ENCODE peak calls at places on chromosomes 12 and 14, in seven cellular contexts. One of them, this sample, is unnamed.

GRCh38 chr12:75390156-75390898 is 562 bp upstream of the GLIPR1L2 start:
- DNase-seq in activated T-cell treated with anti-CD3 and anti-CD28 coated beads, Interleukin-2, amount 50 U/mL, for 4 hours: no peak
- DNase-seq in effector memory CD4-positive, alpha-beta T cell: no peak
- DNase-seq in T follicular helper cell: no peak
- DNase-seq in NCI-H1105 treated with DMSO at 0.1 percent for 48 hours: no peak
- DNase-seq in NCI-H2081: no peak
- DNase-seq in NCI-H460: no peak
- DNase-seq in this sample: no peak

GRCh38 chr12:108589028-108589839 is 8.7 kb downstream of the TMEM119 start:
- DNase-seq in activated T-cell treated with anti-CD3 and anti-CD28 coated beads, Interleukin-2, amount 50 U/mL, for 4 hours: no peak
- DNase-seq in effector memory CD4-positive, alpha-beta T cell: no peak
- DNase-seq in T follicular helper cell: no peak
- DNase-seq in NCI-H1105 treated with DMSO at 0.1 percent for 48 hours: no peak
- DNase-seq in NCI-H2081: peak
- DNase-seq in NCI-H460: no peak
- DNase-seq in this sample: no peak

GRCh38 chr14:64910847-64911495 is 3.3 kb upstream of the CHURC1 start:
- DNase-seq in activated T-cell treated with anti-CD3 and anti-CD28 coated beads, Interleukin-2, amount 50 U/mL, for 4 hours: no peak
- DNase-seq in effector memory CD4-positive, alpha-beta T cell: no peak
- DNase-seq in T follicular helper cell: no peak
- DNase-seq in NCI-H1105 treated with DMSO at 0.1 percent for 48 hours: no peak
- DNase-seq in NCI-H2081: peak
- DNase-seq in NCI-H460: peak
- DNase-seq in this sample: no peak

GRCh38 chr12:127170271-127171180 is 1096.4 kb upstream of the TMEM132C start:
- DNase-seq in activated T-cell treated with anti-CD3 and anti-CD28 coated beads, Interleukin-2, amount 50 U/mL, for 4 hours: no peak
- DNase-seq in effector memory CD4-positive, alpha-beta T cell: no peak
- DNase-seq in T follicular helper cell: no peak
- DNase-seq in NCI-H1105 treated with DMSO at 0.1 percent for 48 hours: no peak
- DNase-seq in NCI-H2081: no peak
- DNase-seq in NCI-H460: no peak
- DNase-seq in this sample: no peak

GRCh38 chr12:115983226-115983798 is 294.2 kb downstream of the MED13L start:
- DNase-seq in activated T-cell treated with anti-CD3 and anti-CD28 coated beads, Interleukin-2, amount 50 U/mL, for 4 hours: no peak
- DNase-seq in effector memory CD4-positive, alpha-beta T cell: no peak
- DNase-seq in T follicular helper cell: no peak
- DNase-seq in NCI-H1105 treated with DMSO at 0.1 percent for 48 hours: no peak
- DNase-seq in NCI-H2081: peak
- DNase-seq in NCI-H460: peak
- DNase-seq in this sample: no peak

GRCh38 chr14:31927348-31927826 is 149.7 kb upstream of the ARHGAP5 start:
- DNase-seq in activated T-cell treated with anti-CD3 and anti-CD28 coated beads, Interleukin-2, amount 50 U/mL, for 4 hours: no peak
- DNase-seq in effector memory CD4-positive, alpha-beta T cell: no peak
- DNase-seq in T follicular helper cell: no peak
- DNase-seq in NCI-H1105 treated with DMSO at 0.1 percent for 48 hours: no peak
- DNase-seq in NCI-H2081: no peak
- DNase-seq in NCI-H460: peak
- DNase-seq in this sample: no peak

GRCh38 chr12:32252199-32253073 is 145.8 kb downstream of the BICD1 start:
- DNase-seq in activated T-cell treated with anti-CD3 and anti-CD28 coated beads, Interleukin-2, amount 50 U/mL, for 4 hours: no peak
- DNase-seq in effector memory CD4-positive, alpha-beta T cell: no peak
- DNase-seq in T follicular helper cell: no peak
- DNase-seq in NCI-H1105 treated with DMSO at 0.1 percent for 48 hours: no peak
- DNase-seq in NCI-H2081: no peak
- DNase-seq in NCI-H460: no peak
- DNase-seq in this sample: no peak

GRCh38 chr14:61662437-61663311 is 32.6 kb upstream of the HIF1A start:
- DNase-seq in activated T-cell treated with anti-CD3 and anti-CD28 coated beads, Interleukin-2, amount 50 U/mL, for 4 hours: peak
- DNase-seq in effector memory CD4-positive, alpha-beta T cell: peak
- DNase-seq in T follicular helper cell: no peak
- DNase-seq in NCI-H1105 treated with DMSO at 0.1 percent for 48 hours: no peak
- DNase-seq in NCI-H2081: no peak
- DNase-seq in NCI-H460: peak
- DNase-seq in this sample: peak

GRCh38 chr12:114408881-114409795 is 3.2 kb upstream of the TBX5 start:
- DNase-seq in activated T-cell treated with anti-CD3 and anti-CD28 coated beads, Interleukin-2, amount 50 U/mL, for 4 hours: no peak
- DNase-seq in effector memory CD4-positive, alpha-beta T cell: no peak
- DNase-seq in T follicular helper cell: no peak
- DNase-seq in NCI-H1105 treated with DMSO at 0.1 percent for 48 hours: no peak
- DNase-seq in NCI-H2081: no peak
- DNase-seq in NCI-H460: no peak
- DNase-seq in this sample: no peak

GRCh38 chr14:56490379-56490778 is 89.2 kb upstream of the TMEM260 start:
- DNase-seq in activated T-cell treated with anti-CD3 and anti-CD28 coated beads, Interleukin-2, amount 50 U/mL, for 4 hours: no peak
- DNase-seq in effector memory CD4-positive, alpha-beta T cell: no peak
- DNase-seq in T follicular helper cell: no peak
- DNase-seq in NCI-H1105 treated with DMSO at 0.1 percent for 48 hours: peak
- DNase-seq in NCI-H2081: peak
- DNase-seq in NCI-H460: peak
- DNase-seq in this sample: no peak

GRCh38 chr14:35285991-35286564 is 6.1 kb upstream of the PSMA6 start:
- DNase-seq in activated T-cell treated with anti-CD3 and anti-CD28 coated beads, Interleukin-2, amount 50 U/mL, for 4 hours: no peak
- DNase-seq in effector memory CD4-positive, alpha-beta T cell: no peak
- DNase-seq in T follicular helper cell: no peak
- DNase-seq in NCI-H1105 treated with DMSO at 0.1 percent for 48 hours: no peak
- DNase-seq in NCI-H2081: no peak
- DNase-seq in NCI-H460: no peak
- DNase-seq in this sample: no peak

GRCh38 chr14:54312166-54312801 is 84.5 kb upstream of the CDKN3 start:
- DNase-seq in activated T-cell treated with anti-CD3 and anti-CD28 coated beads, Interleukin-2, amount 50 U/mL, for 4 hours: no peak
- DNase-seq in effector memory CD4-positive, alpha-beta T cell: no peak
- DNase-seq in T follicular helper cell: no peak
- DNase-seq in NCI-H1105 treated with DMSO at 0.1 percent for 48 hours: no peak
- DNase-seq in NCI-H2081: no peak
- DNase-seq in NCI-H460: peak
- DNase-seq in this sample: no peak

GRCh38 chr14:33811731-33812130 is 139.1 kb downstream of the EGLN3 start:
- DNase-seq in activated T-cell treated with anti-CD3 and anti-CD28 coated beads, Interleukin-2, amount 50 U/mL, for 4 hours: no peak
- DNase-seq in effector memory CD4-positive, alpha-beta T cell: no peak
- DNase-seq in T follicular helper cell: no peak
- DNase-seq in NCI-H1105 treated with DMSO at 0.1 percent for 48 hours: no peak
- DNase-seq in NCI-H2081: no peak
- DNase-seq in NCI-H460: no peak
- DNase-seq in this sample: no peak

GRCh38 chr14:72723741-72724530 is 170.0 kb downstream of the DPF3 start:
- DNase-seq in activated T-cell treated with anti-CD3 and anti-CD28 coated beads, Interleukin-2, amount 50 U/mL, for 4 hours: no peak
- DNase-seq in effector memory CD4-positive, alpha-beta T cell: no peak
- DNase-seq in T follicular helper cell: no peak
- DNase-seq in NCI-H1105 treated with DMSO at 0.1 percent for 48 hours: no peak
- DNase-seq in NCI-H2081: no peak
- DNase-seq in NCI-H460: no peak
- DNase-seq in this sample: no peak

GRCh38 chr12:84637926-84638325 is 274.7 kb downstream of the SLC6A15 start:
- DNase-seq in activated T-cell treated with anti-CD3 and anti-CD28 coated beads, Interleukin-2, amount 50 U/mL, for 4 hours: no peak
- DNase-seq in effector memory CD4-positive, alpha-beta T cell: no peak
- DNase-seq in T follicular helper cell: no peak
- DNase-seq in NCI-H1105 treated with DMSO at 0.1 percent for 48 hours: no peak
- DNase-seq in NCI-H2081: no peak
- DNase-seq in NCI-H460: no peak
- DNase-seq in this sample: no peak

GRCh38 chr12:69994593-69995222 is 169.7 kb downstream of the MYRFL start:
- DNase-seq in activated T-cell treated with anti-CD3 and anti-CD28 coated beads, Interleukin-2, amount 50 U/mL, for 4 hours: no peak
- DNase-seq in effector memory CD4-positive, alpha-beta T cell: no peak
- DNase-seq in T follicular helper cell: no peak
- DNase-seq in NCI-H1105 treated with DMSO at 0.1 percent for 48 hours: no peak
- DNase-seq in NCI-H2081: no peak
- DNase-seq in NCI-H460: no peak
- DNase-seq in this sample: no peak

GRCh38 chr14:91689608-91690007 is 42.3 kb downstream of the CATSPERB start:
- DNase-seq in activated T-cell treated with anti-CD3 and anti-CD28 coated beads, Interleukin-2, amount 50 U/mL, for 4 hours: no peak
- DNase-seq in effector memory CD4-positive, alpha-beta T cell: no peak
- DNase-seq in T follicular helper cell: no peak
- DNase-seq in NCI-H1105 treated with DMSO at 0.1 percent for 48 hours: no peak
- DNase-seq in NCI-H2081: no peak
- DNase-seq in NCI-H460: no peak
- DNase-seq in this sample: no peak